ENCODE peak calls at places on chromosomes 11 and 22, in six cellular contexts. H is mammary epithelial cell, T is upper lobe of right lung, F is GM23338, K is tibial nerve, G is adipocyte. M is an unnamed sample. For H3K36me3 and H3K4me1, the result is how much of the 10 kb centered on the place peaks cover.

GRCh38 chr11:14342906-14343305 is 16.1 kb downstream of the RRAS2 start:
- DNase-seq in H (no peak), T (no peak), K (no peak), G (peak), F (no peak), M (no peak)

GRCh38 chr11:12532580-12532979 is 141.6 kb upstream of the TEAD1 start:
- DNase-seq in K (no peak), F (no peak), G (no peak), T (no peak), H (no peak), M (no peak)

GRCh38 chr11:1742371-1742770 is 8.0 kb downstream of the IFITM10 start:
- DNase-seq in T (no peak), F (no peak), K (no peak), H (peak), G (no peak), M (no peak)

GRCh38 chr11:4511267-4511666 is 28.8 kb downstream of the OR52K1 start:
- DNase-seq in F (no peak), T (no peak), G (no peak), K (no peak), H (no peak), M (no peak)

GRCh38 chr11:14012836-14013235 is 50.3 kb downstream of the SPON1 start:
- DNase-seq in T (no peak), H (no peak), F (no peak), G (peak), K (no peak), M (no peak)

GRCh38 chr22:21726650-21727049 is 8.9 kb downstream of the YPEL1 start:
- DNase-seq in H (no peak), K (no peak), G (no peak), T (no peak), F (peak), M (no peak)

GRCh38 chr11:65440831-65441499 is 18.4 kb downstream of the NEAT1 start:
- DNase-seq in K (no peak), G (peak), F (no peak), T (peak), H (no peak), M (no peak)

GRCh38 chr11:85725510-85726258 is 39.7 kb upstream of the CCDC89 start:
- DNase-seq in F (no peak), H (peak), K (no peak), T (no peak), G (peak), M (no peak)

GRCh38 chr11:65378208-65378927 is 4.1 kb downstream of the SLC25A45 start:
- DNase-seq in F (no peak), K (no peak), T (no peak), H (no peak), G (no peak), M (no peak)

GRCh38 chr22:23789638-23790037 is 2.9 kb downstream of the SMARCB1 start:
- DNase-seq in H (no peak), F (no peak), K (no peak), T (no peak), G (no peak), M (no peak)

GRCh38 chr11:61966673-61967176 is 709 bp downstream of the FTH1 start:
- DNase-seq in G (peak), K (no peak), T (peak), F (peak), H (peak), M (no peak)

GRCh38 chr11:17600316-17601205 is 53.5 kb downstream of the OTOG start:
- DNase-seq in K (no peak), G (no peak), F (peak), T (no peak), H (no peak), M (peak)

GRCh38 chr22:25420925-25421904 is 143.3 kb upstream of the GRK3 start:
- DNase-seq in K (no peak), F (peak), G (no peak), T (no peak), H (no peak), M (peak)

GRCh38 chr11:1092919-1093318 is 18.2 kb downstream of the MUC2 start:
- DNase-seq in G (no peak), T (no peak), K (no peak), F (no peak), H (no peak), M (no peak)

GRCh38 chr11:94629741-94630140 is 62.6 kb downstream of the PIWIL4 start:
- DNase-seq in G (no peak), T (no peak), K (no peak), H (no peak), F (no peak), M (no peak)

GRCh38 chr11:60343094-60343704 is 16.1 kb downstream of the MS4A6E start:
- DNase-seq in H (peak), T (no peak), G (no peak), K (no peak), F (peak), M (no peak)

GRCh38 chr11:130162733-130163132 is 3.2 kb downstream of the ST14 start:
- DNase-seq in G (no peak), T (no peak), F (no peak), K (no peak), H (peak), M (no peak)

GRCh38 chr11:439315-440064 is 2.3 kb downstream of the ANO9 start:
- DNase-seq in F (no peak), T (no peak), G (no peak), H (no peak), K (no peak), M (no peak)

GRCh38 chr11:1482581-1483444 is 3.8 kb downstream of the MOB2 start:
- DNase-seq in H (no peak), K (no peak), G (no peak), F (peak), T (peak), M (no peak)

GRCh38 chr11:88152381-88152780 is 22.9 kb downstream of the RAB38 start:
- DNase-seq in K (no peak), F (no peak), T (no peak), H (no peak), G (peak), M (no peak)

GRCh38 chr11:83852012-83852411 is 565.8 kb upstream of the CCDC90B start:
- DNase-seq in H (no peak), G (no peak), T (no peak), K (no peak), F (no peak), M (no peak)

GRCh38 chr11:3106736-3107524 is 49.7 kb upstream of the CARS1 start:
- DNase-seq in T (peak), K (no peak), F (peak), H (no peak), G (no peak), M (peak)

GRCh38 chr11:116454020-116454645 is 318.7 kb downstream of the BUD13 start:
- DNase-seq in F (peak), K (peak), T (no peak), H (peak), G (peak), M (no peak)

GRCh38 chr11:85800595-85801342 is 10.2 kb downstream of the SYTL2 start:
- DNase-seq in H (no peak), K (no peak), G (no peak), T (no peak), F (no peak), M (no peak)

GRCh38 chr22:35021166-35021565 is 44.8 kb upstream of the ISX start:
- DNase-seq in H (no peak), K (no peak), T (no peak), F (no peak), G (no peak), M (no peak)

GRCh38 chr22:49281467-49282340 is 546.0 kb downstream of the BRD1 start:
- DNase-seq in G (no peak), F (no peak), T (no peak), H (no peak), K (no peak), M (no peak)

GRCh38 chr11:36532908-36533601 is 23.0 kb upstream of the TRAF6 start:
- DNase-seq in K (no peak), F (peak), H (no peak), G (no peak), T (no peak), M (no peak)

GRCh38 chr11:35944503-35945136 is 758 bp downstream of the LDLRAD3 start:
- DNase-seq in T (peak), K (no peak), H (peak), G (peak), F (peak), M (no peak)

GRCh38 chr22:46604306-46604690 is 15.9 kb upstream of the GRAMD4 start:
- DNase-seq in H (no peak), T (no peak), F (no peak), G (no peak), K (peak), M (no peak)

GRCh38 chr11:61917043-61917356 is 366 bp downstream of the RAB3IL1 start:
- DNase-seq in G (no peak), F (no peak), H (no peak), K (no peak), T (no peak), M (peak)

GRCh38 chr22:26461188-26461810 is 22.3 kb downstream of the HPS4 start:
- DNase-seq in K (peak), H (peak), G (peak), T (no peak), F (peak), M (no peak)

GRCh38 chr11:89583580-89583979 is 92.4 kb upstream of the NOX4 start:
- DNase-seq in K (no peak), F (no peak), H (no peak), T (no peak), G (no peak), M (no peak)

GRCh38 chr22:32700186-32700882 is 101.2 kb upstream of the TIMP3 start:
- DNase-seq in T (no peak), H (no peak), F (no peak), K (no peak), G (peak), M (no peak)

GRCh38 chr11:3121931-3122774 is 43.0 kb downstream of the OSBPL5 start:
- DNase-seq in H (no peak), G (no peak), K (no peak), F (no peak), T (peak), M (peak)

GRCh38 chr11:12478743-12479142 is 101.4 kb downstream of the PARVA start:
- DNase-seq in K (no peak), H (peak), F (no peak), T (no peak), G (no peak), M (no peak)

GRCh38 chr22:37896181-37896592 is 9.9 kb upstream of the MICALL1 start:
- DNase-seq in F (peak), K (no peak), H (peak), T (no peak), G (no peak), M (no peak)

GRCh38 chr22:26610072-26610958 is 7.5 kb downstream of the CRYBB1 start:
- DNase-seq in G (peak), H (peak), F (no peak), T (no peak), K (no peak), M (peak)

GRCh38 chr11:73281201-73281741 is 9.1 kb downstream of the P2RY6 start:
- DNase-seq in G (no peak), T (peak), H (no peak), K (no peak), F (no peak), M (peak)

GRCh38 chr22:17882162-17882561 is 107.9 kb upstream of the BID start:
- DNase-seq in T (no peak), F (no peak), G (no peak), K (no peak), H (no peak), M (no peak)
- H3K36me3 ChIP-seq in T (under half), F (under half), G (half or more), K (under half), H (under half), M (half or more)

GRCh38 chr11:119019996-119020395 is 1.4 kb downstream of the TRAPPC4 start:
- DNase-seq in T (no peak), G (no peak), F (no peak), H (no peak), K (no peak), M (no peak)
- H3K4me1 ChIP-seq in T (half or more), G (under half), F (under half), H (under half), K (half or more), M (under half)

GRCh38 chr11:74633406-74634393 is 41.3 kb downstream of the POLD3 start:
- DNase-seq in H (no peak), K (no peak), F (no peak), T (no peak), G (no peak), M (no peak)
- H3K36me3 ChIP-seq in H (under half), K (under half), F (under half), T (under half), G (under half), M (half or more)

GRCh38 chr11:111427471-111427912 is 48.4 kb upstream of the POU2AF1 start:
- DNase-seq in G (peak), H (peak), T (no peak), F (no peak), K (no peak), M (no peak)
- H3K4me1 ChIP-seq in G (under half), H (under half), T (under half), F (under half), K (under half), M (under half)

GRCh38 chr11:43784301-43784700 is 96.3 kb upstream of the ALKBH3 start:
- DNase-seq in T (no peak), G (no peak), F (no peak), K (no peak), H (no peak), M (no peak)
- H3K36me3 ChIP-seq in T (under half), G (under half), F (under half), K (under half), H (under half), M (under half)

GRCh38 chr11:118000067-118000849 is 14.1 kb downstream of the IL10RA start:
- DNase-seq in K (no peak), H (no peak), F (no peak), G (no peak), T (no peak), M (no peak)
- H3K4me1 ChIP-seq in K (under half), H (under half), F (under half), G (under half), T (under half), M (under half)

DNA sequence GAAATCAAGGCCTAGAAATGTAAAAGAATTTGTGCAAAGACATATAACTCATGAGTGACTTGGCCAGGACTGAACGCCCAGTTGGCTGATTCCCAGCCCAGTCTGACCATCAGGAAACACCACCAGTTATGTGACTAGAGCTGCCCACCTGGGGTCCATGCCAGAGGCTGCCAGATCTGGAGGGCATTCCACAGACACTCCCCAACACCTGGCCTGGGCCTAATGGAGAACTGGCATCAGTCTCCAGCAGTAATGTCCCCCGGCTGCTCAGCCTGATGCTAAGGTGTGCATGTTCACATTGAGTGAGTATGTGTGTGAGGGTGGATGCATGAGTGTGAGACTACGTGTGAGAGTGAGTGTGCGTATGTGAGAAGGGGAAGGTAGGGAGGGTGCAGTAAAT is 15.7 kb downstream of the PLAAT3 start:
- DNase-seq in G (no peak), T (no peak), H (no peak), F (no peak), K (no peak), M (no peak)
- H3K36me3 ChIP-seq in G (under half), T (under half), H (under half), F (under half), K (under half), M (under half)

DNA sequence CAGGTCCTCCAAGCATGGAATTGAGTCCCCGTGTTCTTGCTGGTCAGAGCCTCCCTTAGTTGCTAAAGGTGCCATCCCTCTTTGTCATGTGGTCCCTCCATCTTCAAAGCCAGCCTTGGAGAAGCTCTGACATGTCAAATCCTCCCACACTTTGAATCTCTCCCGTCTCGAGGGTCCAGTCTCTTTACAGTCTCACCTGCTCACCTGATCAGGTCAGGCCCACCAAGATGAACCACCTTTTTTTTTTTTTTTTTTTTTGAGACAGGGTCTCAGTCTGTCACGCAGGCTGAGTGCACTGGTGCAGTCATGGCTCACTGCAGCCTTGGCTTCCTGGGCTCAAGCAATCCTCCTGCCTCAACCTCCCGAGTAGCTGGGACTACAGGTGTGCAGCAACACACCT is 100.3 kb upstream of the PRR5 start:
- DNase-seq in K (no peak), F (no peak), G (no peak), H (no peak), T (no peak), M (no peak)
- H3K4me1 ChIP-seq in K (under half), F (under half), G (under half), H (under half), T (under half), M (under half)

DNA sequence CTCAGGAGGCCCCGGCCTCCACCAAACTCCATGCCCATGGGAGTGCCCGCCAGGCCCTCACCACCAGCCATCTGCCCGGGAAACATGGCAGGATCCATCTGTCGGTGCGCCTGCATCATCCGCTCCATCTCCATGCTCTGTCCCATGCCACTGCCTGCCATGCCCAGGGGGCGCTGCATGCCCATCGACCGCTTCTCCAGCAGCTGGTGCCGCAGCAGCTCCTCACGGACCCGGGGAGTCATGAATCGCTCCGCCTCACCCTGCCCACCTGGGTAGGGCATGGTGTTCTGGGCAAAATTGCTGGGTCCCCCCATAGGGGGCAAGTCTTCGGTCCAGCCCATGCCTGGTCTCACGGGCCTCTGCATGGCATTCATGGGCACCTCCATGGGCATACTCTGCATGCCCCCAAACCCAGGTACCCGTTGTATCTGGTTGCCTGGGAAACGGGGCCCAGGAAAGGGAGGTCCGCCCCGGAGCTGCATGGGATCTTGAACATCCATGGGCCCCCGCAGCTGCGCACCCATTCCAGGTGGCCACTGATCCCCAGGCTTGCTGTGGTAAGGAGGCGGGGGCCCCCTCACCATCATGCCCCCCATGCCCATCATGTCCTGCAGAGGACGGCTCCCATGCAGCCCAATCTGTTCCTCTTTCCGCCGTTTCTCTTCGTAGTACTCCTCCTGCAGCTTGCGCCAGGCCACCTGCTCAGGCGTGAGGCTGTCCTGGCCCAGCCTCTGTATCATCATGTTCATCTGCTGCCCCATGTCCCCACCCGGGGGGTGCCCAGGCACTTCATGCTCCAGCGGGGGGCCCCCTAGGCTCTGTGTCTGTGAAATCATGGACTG is 18.0 kb downstream of the CXCR5 start:
- DNase-seq in T (peak), F (no peak), G (no peak), K (no peak), H (no peak), M (peak)
- H3K36me3 ChIP-seq in T (half or more), F (under half), G (half or more), K (under half), H (under half), M (half or more)

DNA sequence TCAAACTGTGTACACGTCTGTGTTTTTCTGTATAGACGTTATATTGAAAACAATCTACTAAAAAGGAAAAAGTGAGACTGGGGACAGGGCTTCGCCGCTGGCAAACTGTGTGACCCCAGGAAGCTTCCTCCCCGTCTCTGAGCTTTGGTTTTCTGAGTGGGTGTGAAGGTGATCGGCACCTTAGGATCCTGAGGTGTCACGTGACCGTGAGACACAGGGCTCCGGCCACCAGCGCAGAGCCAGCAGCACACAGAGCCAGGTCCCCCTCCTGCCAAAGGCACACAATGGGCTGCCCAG is 32.0 kb downstream of the KIAA0930 start:
- DNase-seq in G (no peak), H (no peak), K (no peak), F (no peak), T (no peak), M (no peak)
- H3K4me1 ChIP-seq in G (under half), H (under half), K (half or more), F (under half), T (under half), M (under half)